ENCODE peak calls at places on chromosomes 5 and 9, in ten cellular contexts. I is brain microvascular endothelial cell; N is heart left ventricle; S is fibroblast of mammary gland; H is activated CD8-positive, alpha-beta memory T cell treated with anti-CD3 and anti-CD28 coated beads, Interleukin-2, amount 50 U/mL, for 48 hours; Z is glutamatergic neuron; P is GM12865; T is NCI-H1694; W is adrenal gland; K is Calu3. X is an unnamed sample.

GRCh38 chr5:68898961-68899471 is 194.8 kb upstream of the SLC30A5 start:
- DNase-seq in I (peak; percentile 62), N (no peak), S (peak; percentile 82), H (no peak), Z (peak; percentile 71), P (no peak), T (peak; percentile 85), W (peak; percentile 72), K (no peak), X (no peak)

GRCh38 chr9:129102791-129103594 is 7.6 kb downstream of the CRAT start:
- DNase-seq in I (peak; percentile 44), N (peak; percentile 45), S (peak; percentile 47), H (no peak), Z (peak; percentile 58), P (peak; percentile 57), T (peak; percentile 44), W (no peak), K (peak; percentile 50), X (no peak)

GRCh38 chr5:106401561-106401960 is 1269.2 kb downstream of the EFNA5 start:
- DNase-seq in I (no peak), N (no peak), S (peak; percentile 19), H (no peak), Z (no peak), P (no peak), T (no peak), W (no peak), K (no peak), X (no peak)

GRCh38 chr9:96150324-96151023 is 151.5 kb downstream of the HSD17B3 start:
- DNase-seq in I (no peak), N (no peak), S (no peak), H (peak; percentile 72), Z (no peak), P (peak; percentile 83), T (no peak), W (no peak), K (no peak), X (no peak)

GRCh38 chr9:78298046-78298511 is 1.2 kb downstream of the PSAT1 start:
- DNase-seq in I (no peak), N (no peak), S (peak; percentile 10), H (no peak), Z (peak; percentile 41), P (no peak), T (no peak), W (peak; percentile 47), K (no peak), X (no peak)

GRCh38 chr9:134770972-134771971 is 109.3 kb upstream of the FCN2 start:
- DNase-seq in I (no peak), N (peak; percentile 37), S (no peak), H (no peak), Z (no peak), P (no peak), T (no peak), W (no peak), K (no peak), X (peak; percentile 48)

GRCh38 chr5:80128129-80128528 is 93.0 kb downstream of the THBS4 start:
- DNase-seq in I (no peak), N (no peak), S (peak; percentile 19), H (no peak), Z (peak; percentile 60), P (no peak), T (no peak), W (no peak), K (no peak), X (no peak)

GRCh38 chr5:73940026-73940425 is 314.0 kb downstream of the ARHGEF28 start:
- DNase-seq in I (peak; percentile 58), N (no peak), S (no peak), H (no peak), Z (no peak), P (no peak), T (no peak), W (no peak), K (no peak), X (no peak)

GRCh38 chr9:5869315-5870019 is 21.2 kb upstream of the MLANA start:
- DNase-seq in I (no peak), N (no peak), S (peak; percentile 6), H (no peak), Z (peak; percentile 23), P (peak; percentile 52), T (no peak), W (no peak), K (no peak), X (no peak)

GRCh38 chr5:61817472-61818326 is 485.6 kb downstream of the ZSWIM6 start:
- DNase-seq in I (peak; percentile 26), N (peak; percentile 27), S (peak; percentile 43), H (no peak), Z (peak; percentile 58), P (no peak), T (peak; percentile 7), W (peak; percentile 83), K (peak; percentile 56), X (peak; percentile 29)

GRCh38 chr9:21434202-21435014 is 5.8 kb upstream of the IFNA1 start:
- DNase-seq in I (peak; percentile 71), N (no peak), S (peak; percentile 81), H (no peak), Z (no peak), P (peak; percentile 71), T (peak; percentile 79), W (peak; percentile 72), K (peak; percentile 57), X (peak; percentile 29)

GRCh38 chr5:171823269-171823668 is 37.7 kb downstream of the SMIM23 start:
- DNase-seq in I (no peak), N (no peak), S (no peak), H (no peak), Z (no peak), P (no peak), T (no peak), W (no peak), K (peak; percentile 57), X (no peak)

GRCh38 chr9:84874583-84874982 is 205.1 kb downstream of the NTRK2 start:
- DNase-seq in I (peak; percentile 3), N (no peak), S (no peak), H (no peak), Z (no peak), P (no peak), T (no peak), W (no peak), K (no peak), X (no peak)

GRCh38 chr9:77999231-77999631 is 32.4 kb downstream of the GNAQ start:
- DNase-seq in I (no peak), N (no peak), S (peak; percentile 19), H (no peak), Z (no peak), P (no peak), T (no peak), W (no peak), K (no peak), X (no peak)

GRCh38 chr9:114143214-114143613 is 12.1 kb upstream of the COL27A1 start:
- DNase-seq in I (no peak), N (no peak), S (no peak), H (no peak), Z (no peak), P (no peak), T (no peak), W (no peak), K (no peak), X (no peak)

GRCh38 chr5:75716715-75717081 is 539 bp downstream of the POC5 start:
- DNase-seq in I (no peak), N (no peak), S (no peak), H (peak; percentile 55), Z (peak; percentile 46), P (no peak), T (no peak), W (no peak), K (peak; percentile 24), X (no peak)

GRCh38 chr9:93159601-93160418 is 24.1 kb upstream of the WNK2 start:
- DNase-seq in I (peak; percentile 88), N (peak; percentile 86), S (peak; percentile 76), H (peak; percentile 92), Z (peak; percentile 95), P (peak; percentile 78), T (peak; percentile 46), W (peak; percentile 93), K (peak; percentile 90), X (peak; percentile 85)

GRCh38 chr5:124935060-124935459 is 188.6 kb upstream of the ZNF608 start:
- DNase-seq in I (no peak), N (no peak), S (no peak), H (no peak), Z (no peak), P (peak; percentile 93), T (no peak), W (no peak), K (no peak), X (no peak)

X was measured in heart right ventricle.